ENCODE peak calls at places on chromosomes 1 and 21, in eight cellular contexts. U is tibial nerve, Y is IMR-90, K is body of pancreas, T is uterus, Z is HCT116, O is right lobe of liver, L is sigmoid colon. E is an unnamed sample. For H3K4me1, the result is how much of the 10 kb centered on the place peaks cover.

GRCh38 chr1:20840731-20841130 is 53.6 kb upstream of the HP1BP3 start:
- DNase-seq in U (no peak), Y (no peak), K (no peak), T (no peak), Z (no peak), O (no peak), L (no peak), E (no peak)

GRCh38 chr1:20616468-20617156 is 16.6 kb upstream of the PINK1 start:
- DNase-seq in U (no peak), Y (peak), K (no peak), T (no peak), Z (no peak), O (no peak), L (no peak), E (peak)

GRCh38 chr1:155893389-155894142 is 17.6 kb downstream of the RIT1 start:
- DNase-seq in U (no peak), Y (peak), K (peak), T (peak), Z (peak), O (no peak), L (no peak), E (no peak)

GRCh38 chr1:235366286-235366685 is 941 bp upstream of the TBCE start:
- DNase-seq in U (no peak), Y (no peak), K (no peak), T (no peak), Z (no peak), O (no peak), L (no peak), E (no peak)

GRCh38 chr21:41885341-41886024 is 6.3 kb upstream of the PRDM15 start:
- DNase-seq in U (no peak), Y (peak), K (peak), T (no peak), Z (no peak), O (no peak), L (no peak), E (no peak)

GRCh38 chr1:54768093-54768492 is 3.8 kb upstream of the PARS2 start:
- DNase-seq in U (no peak), Y (peak), K (no peak), T (no peak), Z (no peak), O (no peak), L (no peak), E (peak)

GRCh38 chr1:31064685-31065309 is 720 bp downstream of the PUM1 start:
- DNase-seq in U (no peak), Y (peak), K (peak), T (no peak), Z (no peak), O (no peak), L (no peak), E (peak)

GRCh38 chr21:39004776-39005605 is 178.3 kb downstream of the PSMG1 start:
- DNase-seq in U (no peak), Y (peak), K (peak), T (peak), Z (no peak), O (peak), L (peak), E (peak)

GRCh38 chr1:31409946-31410858 is 2.8 kb upstream of the SERINC2 start:
- DNase-seq in U (no peak), Y (peak), K (no peak), T (no peak), Z (no peak), O (no peak), L (no peak), E (peak)

GRCh38 chr1:94071391-94071790 is 49.6 kb downstream of the ABCA4 start:
- DNase-seq in U (no peak), Y (no peak), K (no peak), T (no peak), Z (no peak), O (no peak), L (no peak), E (no peak)

GRCh38 chr1:168482106-168482505 is 61.7 kb downstream of the XCL2 start:
- DNase-seq in U (no peak), Y (no peak), K (no peak), T (no peak), Z (no peak), O (no peak), L (no peak), E (no peak)

GRCh38 chr1:226060976-226061792 is 1.3 kb upstream of the H3-3A start:
- DNase-seq in U (no peak), Y (no peak), K (no peak), T (no peak), Z (no peak), O (no peak), L (no peak), E (no peak)
- TF ChIP-seq POLR2A in U (no peak), Y (no peak), K (no peak), T (no peak), Z (no peak), O (no peak), L (no peak), E (no peak)

GRCh38 chr1:27017206-27017605 is 4.6 kb upstream of the TENT5B start:
- DNase-seq in U (no peak), Y (no peak), K (no peak), T (no peak), Z (no peak), O (no peak), L (no peak), E (no peak)

GRCh38 chr1:27016376-27016775 is 3.7 kb upstream of the TENT5B start:
- DNase-seq in U (no peak), Y (no peak), K (no peak), T (no peak), Z (no peak), O (no peak), L (no peak), E (no peak)

GRCh38 chr1:27011976-27012563 is 580 bp downstream of the TENT5B start:
- DNase-seq in U (no peak), Y (no peak), K (no peak), T (no peak), Z (no peak), O (no peak), L (no peak), E (no peak)

GRCh38 chr1:27018316-27018715 is 5.7 kb upstream of the TENT5B start:
- DNase-seq in U (no peak), Y (no peak), K (no peak), T (no peak), Z (no peak), O (no peak), L (no peak), E (no peak)

GRCh38 chr1:27015260-27015659 is 2.6 kb upstream of the TENT5B start:
- DNase-seq in U (no peak), Y (no peak), K (no peak), T (no peak), Z (no peak), O (no peak), L (no peak), E (no peak)
- H3K27ac ChIP-seq in U (no peak), Y (no peak), K (no peak), T (no peak), Z (no peak), O (no peak), L (no peak), E (no peak)

DNA sequence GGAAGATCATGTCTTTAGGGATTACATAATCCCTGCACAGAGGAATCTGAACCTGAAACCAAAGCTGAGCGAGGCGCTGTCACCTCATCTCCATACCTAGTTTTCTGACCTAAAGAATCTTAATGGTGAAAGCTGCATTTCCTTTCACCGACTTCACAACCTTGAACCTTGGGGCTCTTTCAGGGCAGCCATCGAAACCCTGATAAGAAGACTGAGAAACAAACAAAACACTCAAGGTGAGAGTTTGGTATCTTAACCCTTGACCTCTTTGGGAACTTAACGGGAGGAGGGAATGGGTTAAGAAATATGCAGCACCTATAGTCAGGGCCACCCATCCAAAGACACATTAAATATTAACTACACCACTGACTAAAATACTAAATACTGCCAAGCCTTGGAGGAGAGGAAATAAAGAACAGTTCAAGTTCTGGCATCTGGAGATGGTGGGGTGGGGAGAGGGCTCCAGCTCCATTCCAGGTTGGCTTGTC is 2.0 kb downstream of the C1orf116 start:
- DNase-seq in U (no peak), Y (no peak), K (no peak), T (no peak), Z (no peak), O (no peak), L (no peak), E (no peak)
- H3K4me1 ChIP-seq in U (under half), Y (under half), K (half or more), T (under half), Z (under half), O (under half), L (under half), E (under half)

GRCh38 chr1:159009704-159010361 is at the start of gene IFI16:
- DNase-seq in U (no peak), Y (peak), K (peak), T (peak), Z (no peak), O (no peak), L (peak), E (peak)
- TF ChIP-seq POLR2A in U (peak), Y (peak), K (peak), T (peak), Z (no peak), O (peak), L (peak), E (peak)

GRCh38 chr1:22026924-22027289 is 25.4 kb downstream of the CELA3A start:
- DNase-seq in U (no peak), Y (no peak), K (no peak), T (no peak), Z (no peak), O (no peak), L (no peak), E (no peak)

GRCh38 chr1:22025368-22026154 is 24.1 kb downstream of the CELA3A start:
- DNase-seq in U (peak), Y (peak), K (peak), T (peak), Z (peak), O (peak), L (peak), E (peak)

GRCh38 chr1:22030473-22030872 is 22.0 kb upstream of the CDC42 start:
- DNase-seq in U (no peak), Y (no peak), K (no peak), T (no peak), Z (no peak), O (no peak), L (no peak), E (no peak)

GRCh38 chr1:22030057-22030456 is 22.5 kb upstream of the CDC42 start:
- DNase-seq in U (no peak), Y (no peak), K (no peak), T (no peak), Z (no peak), O (no peak), L (no peak), E (no peak)

DNA sequence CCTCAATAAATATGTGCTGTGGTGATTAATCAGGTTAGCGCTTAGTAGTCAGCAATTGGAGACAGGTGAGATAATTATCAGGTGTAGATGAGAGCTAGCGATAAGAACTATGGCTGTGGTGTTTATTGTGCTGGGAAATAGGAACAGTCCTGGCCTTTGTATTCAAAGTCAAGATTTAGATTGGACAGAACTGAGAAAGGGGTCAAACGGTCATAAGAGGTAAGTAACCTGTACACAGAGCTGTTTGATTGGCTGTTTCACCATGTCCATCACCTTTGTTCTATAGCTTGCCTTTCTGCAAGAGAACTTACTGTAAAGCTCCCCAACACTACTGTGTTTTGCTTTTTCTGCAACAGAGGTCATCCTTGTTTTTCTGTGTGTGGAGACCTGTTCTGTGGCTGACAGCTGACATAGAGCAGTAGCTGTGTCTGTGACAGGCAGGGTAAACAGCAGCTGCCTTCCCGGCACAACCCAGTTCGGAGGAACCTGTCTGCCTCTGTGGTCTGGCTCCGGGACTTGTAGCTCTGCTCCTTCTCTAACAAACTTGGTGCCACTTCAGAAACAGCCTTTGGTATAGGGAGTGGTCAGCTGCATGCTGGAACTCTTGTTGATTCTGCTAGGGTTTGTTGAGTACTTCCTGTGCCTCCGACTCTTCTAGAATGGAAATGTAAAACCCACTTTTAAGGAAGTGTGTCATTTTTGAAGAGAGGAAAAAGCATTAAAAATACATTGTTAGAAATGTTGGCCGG is 21.1 kb upstream of the CDC42 start:
- DNase-seq in U (no peak), Y (no peak), K (peak), T (no peak), Z (no peak), O (no peak), L (peak), E (no peak)
- H3K27ac ChIP-seq in U (no peak), Y (no peak), K (peak), T (no peak), Z (no peak), O (no peak), L (peak), E (no peak)

GRCh38 chr1:47895436-47895835 is 101.7 kb downstream of the TRABD2B start:
- DNase-seq in U (no peak), Y (no peak), K (no peak), T (no peak), Z (no peak), O (peak), L (no peak), E (no peak)
- H3K4me1 ChIP-seq in U (under half), Y (under half), K (under half), T (under half), Z (under half), O (under half), L (under half), E (under half)

GRCh38 chr1:109272831-109273547 is 10.0 kb downstream of the PSRC1 start:
- DNase-seq in U (no peak), Y (no peak), K (no peak), T (no peak), Z (no peak), O (peak), L (no peak), E (no peak)
- TF ChIP-seq POLR2A in U (no peak), Y (no peak), K (no peak), T (no peak), Z (no peak), O (no peak), L (no peak), E (no peak)

GRCh38 chr1:26832249-26832960 is 5.9 kb downstream of the ZDHHC18 start:
- DNase-seq in U (no peak), Y (no peak), K (no peak), T (no peak), Z (no peak), O (no peak), L (no peak), E (no peak)

GRCh38 chr1:26831546-26832248 is 5.2 kb downstream of the ZDHHC18 start:
- DNase-seq in U (no peak), Y (no peak), K (no peak), T (no peak), Z (no peak), O (no peak), L (no peak), E (no peak)

GRCh38 chr1:26828352-26829093 is 2.0 kb downstream of the ZDHHC18 start:
- DNase-seq in U (no peak), Y (no peak), K (peak), T (no peak), Z (no peak), O (peak), L (no peak), E (no peak)

GRCh38 chr1:26829214-26829911 is 2.9 kb downstream of the ZDHHC18 start:
- DNase-seq in U (no peak), Y (no peak), K (no peak), T (no peak), Z (no peak), O (no peak), L (no peak), E (no peak)

GRCh38 chr1:26831059-26831458 is 4.6 kb downstream of the ZDHHC18 start:
- DNase-seq in U (no peak), Y (no peak), K (no peak), T (no peak), Z (no peak), O (no peak), L (no peak), E (no peak)
- H3K27ac ChIP-seq in U (no peak), Y (no peak), K (no peak), T (no peak), Z (no peak), O (peak), L (no peak), E (no peak)

GRCh38 chr1:201269900-201270410 is 13.4 kb upstream of the PKP1 start:
- DNase-seq in U (no peak), Y (no peak), K (no peak), T (no peak), Z (no peak), O (no peak), L (no peak), E (no peak)

GRCh38 chr1:201270616-201271390 is 12.5 kb upstream of the PKP1 start:
- DNase-seq in U (no peak), Y (no peak), K (no peak), T (no peak), Z (no peak), O (no peak), L (no peak), E (no peak)

GRCh38 chr1:201274616-201275265 is 8.6 kb upstream of the PKP1 start:
- DNase-seq in U (no peak), Y (no peak), K (no peak), T (no peak), Z (no peak), O (no peak), L (no peak), E (no peak)

GRCh38 chr1:201275266-201275666 is 8.0 kb upstream of the PKP1 start:
- DNase-seq in U (no peak), Y (peak), K (peak), T (no peak), Z (peak), O (no peak), L (no peak), E (peak)

GRCh38 chr1:201272838-201273237 is 10.5 kb upstream of the PKP1 start:
- DNase-seq in U (no peak), Y (no peak), K (no peak), T (no peak), Z (no peak), O (no peak), L (no peak), E (no peak)
- H3K4me1 ChIP-seq in U (under half), Y (under half), K (under half), T (under half), Z (under half), O (under half), L (under half), E (under half)

GRCh38 chr1:2474104-2474787 is 1.8 kb upstream of the PLCH2 start:
- DNase-seq in U (no peak), Y (no peak), K (no peak), T (no peak), Z (no peak), O (no peak), L (no peak), E (no peak)

GRCh38 chr1:2474933-2475371 is 1.1 kb upstream of the PLCH2 start:
- DNase-seq in U (no peak), Y (no peak), K (no peak), T (peak), Z (no peak), O (peak), L (no peak), E (peak)

GRCh38 chr1:2477309-2477708 is 1.2 kb downstream of the PLCH2 start:
- DNase-seq in U (no peak), Y (no peak), K (no peak), T (no peak), Z (no peak), O (no peak), L (no peak), E (no peak)

GRCh38 chr1:2476066-2476999 is at the start of gene PLCH2:
- DNase-seq in U (no peak), Y (no peak), K (no peak), T (no peak), Z (no peak), O (no peak), L (no peak), E (no peak)

DNA sequence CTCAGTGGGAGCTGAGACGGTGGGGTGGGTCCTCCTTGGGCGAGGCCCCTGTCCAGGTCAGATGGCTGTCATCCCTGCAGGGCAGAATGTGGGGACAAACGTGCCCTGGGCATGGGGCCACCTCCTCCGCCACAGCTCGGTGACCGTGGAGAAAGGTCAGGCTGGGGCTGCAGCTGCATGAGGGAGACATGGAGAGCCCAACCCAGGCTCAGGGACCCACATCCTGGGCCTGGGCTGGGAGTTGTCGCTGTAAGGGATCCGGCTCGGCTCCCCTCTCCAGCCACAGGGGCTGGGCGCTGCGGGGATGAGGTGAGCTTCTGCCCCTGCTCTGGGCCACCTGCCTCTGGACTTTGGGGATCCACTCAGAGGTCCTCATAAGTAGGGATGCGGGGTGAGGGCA is 518 bp upstream of the PLCH2 start:
- DNase-seq in U (no peak), Y (no peak), K (no peak), T (no peak), Z (no peak), O (no peak), L (no peak), E (no peak)
- TF ChIP-seq POLR2A in U (no peak), Y (no peak), K (no peak), T (no peak), Z (no peak), O (no peak), L (no peak), E (no peak)

E was measured in adrenal gland.